ENCODE peak calls at places on chromosomes 1 and 21, in five cellular contexts. S, J, G, X and E are unnamed samples.

GRCh38 chr21:45336870-45337269 is 49.2 kb upstream of the POFUT2 start:
- DNase-seq in S (peak), J (no peak), G (no peak), X (no peak), E (no peak)

GRCh38 chr1:55848906-55849305 is 633.7 kb upstream of the USP24 start:
- DNase-seq in S (peak), J (no peak), G (no peak), X (no peak), E (no peak)

GRCh38 chr1:183731151-183731550 is 73.8 kb upstream of the RGL1 start:
- DNase-seq in S (no peak), J (no peak), G (no peak), X (no peak), E (no peak)

GRCh38 chr21:37758997-37759396 is 157.3 kb downstream of the KCNJ6 start:
- DNase-seq in S (peak), J (no peak), G (no peak), X (no peak), E (no peak)

GRCh38 chr1:10510520-10511493 is 36.1 kb downstream of the PEX14 start:
- DNase-seq in S (peak), J (peak), G (peak), X (peak), E (no peak)

GRCh38 chr1:75559800-75560199 is 51.1 kb downstream of the SLC44A5 start:
- DNase-seq in S (no peak), J (no peak), G (no peak), X (no peak), E (no peak)

GRCh38 chr1:56490619-56491018 is 88.7 kb downstream of the PLPP3 start:
- DNase-seq in S (no peak), J (no peak), G (no peak), X (no peak), E (no peak)

GRCh38 chr1:193406901-193407300 is 220.5 kb upstream of the B3GALT2 start:
- DNase-seq in S (peak), J (no peak), G (no peak), X (no peak), E (no peak)

GRCh38 chr1:53324728-53325297 is 3.1 kb downstream of the LRP8 start:
- DNase-seq in S (peak), J (no peak), G (no peak), X (no peak), E (no peak)

GRCh38 chr1:226863446-226863845 is 7.0 kb upstream of the PSEN2 start:
- DNase-seq in S (peak), J (no peak), G (no peak), X (no peak), E (no peak)

GRCh38 chr1:28173151-28173979 is 3.1 kb downstream of the PTAFR start:
- DNase-seq in S (peak), J (no peak), G (no peak), X (no peak), E (no peak)

GRCh38 chr1:226541631-226542622 is 6.6 kb upstream of the STUM start:
- DNase-seq in S (peak), J (no peak), G (no peak), X (no peak), E (no peak)

GRCh38 chr1:8457771-8458409 is 140.0 kb downstream of the SLC45A1 start:
- DNase-seq in S (no peak), J (no peak), G (no peak), X (no peak), E (no peak)